ENCODE peak calls at places on chromosomes 11 and 22, in eight cellular contexts. One of them, this sample, is unnamed.

GRCh38 chr22:36471341-36471821 is 10.1 kb downstream of the TXN2 start:
- DNase-seq in right cardiac atrium: no peak
- DNase-seq in iris pigment epithelial cell: peak; percentile 64
- DNase-seq in NCI-H1092: no peak
- DNase-seq in NT2/D1: no peak
- DNase-seq in uterus: no peak
- DNase-seq in hepatocyte: no peak
- DNase-seq in kidney epithelial cell: no peak
- DNase-seq in this sample: no peak

GRCh38 chr11:108223449-108224149 is 732 bp downstream of the ATM start:
- DNase-seq in right cardiac atrium: no peak
- DNase-seq in iris pigment epithelial cell: peak; percentile 50
- DNase-seq in NCI-H1092: no peak
- DNase-seq in NT2/D1: no peak
- DNase-seq in uterus: no peak
- DNase-seq in hepatocyte: no peak
- DNase-seq in kidney epithelial cell: no peak
- DNase-seq in this sample: no peak

GRCh38 chr11:12207384-12208150 is 97.2 kb downstream of the MICAL2 start:
- DNase-seq in right cardiac atrium: no peak
- DNase-seq in iris pigment epithelial cell: peak; percentile 91
- DNase-seq in NCI-H1092: no peak
- DNase-seq in NT2/D1: no peak
- DNase-seq in uterus: no peak
- DNase-seq in hepatocyte: no peak
- DNase-seq in kidney epithelial cell: peak; percentile 61
- DNase-seq in this sample: no peak

GRCh38 chr22:37515902-37516301 is 3.3 kb downstream of the CARD10 start:
- DNase-seq in right cardiac atrium: no peak
- DNase-seq in iris pigment epithelial cell: no peak
- DNase-seq in NCI-H1092: no peak
- DNase-seq in NT2/D1: no peak
- DNase-seq in uterus: no peak
- DNase-seq in hepatocyte: no peak
- DNase-seq in kidney epithelial cell: no peak
- DNase-seq in this sample: no peak

GRCh38 chr22:19766506-19767426 is 6.2 kb downstream of the TBX1 start:
- DNase-seq in right cardiac atrium: peak; percentile 51
- DNase-seq in iris pigment epithelial cell: no peak
- DNase-seq in NCI-H1092: no peak
- DNase-seq in NT2/D1: no peak
- DNase-seq in uterus: no peak
- DNase-seq in hepatocyte: peak; percentile 47
- DNase-seq in kidney epithelial cell: no peak
- DNase-seq in this sample: no peak

GRCh38 chr22:39183991-39184585 is 31.6 kb upstream of the CBX7 start:
- DNase-seq in right cardiac atrium: peak; percentile 66
- DNase-seq in iris pigment epithelial cell: peak; percentile 84
- DNase-seq in NCI-H1092: no peak
- DNase-seq in NT2/D1: no peak
- DNase-seq in uterus: no peak
- DNase-seq in hepatocyte: no peak
- DNase-seq in kidney epithelial cell: no peak
- DNase-seq in this sample: no peak

GRCh38 chr11:35056391-35057093 is 82.4 kb upstream of the CD44 start:
- DNase-seq in right cardiac atrium: no peak
- DNase-seq in iris pigment epithelial cell: peak; percentile 29
- DNase-seq in NCI-H1092: no peak
- DNase-seq in NT2/D1: no peak
- DNase-seq in uterus: no peak
- DNase-seq in hepatocyte: no peak
- DNase-seq in kidney epithelial cell: no peak
- DNase-seq in this sample: no peak

GRCh38 chr11:68398870-68399865 is 61.4 kb upstream of the PPP6R3 start:
- DNase-seq in right cardiac atrium: peak; percentile 78
- DNase-seq in iris pigment epithelial cell: no peak
- DNase-seq in NCI-H1092: no peak
- DNase-seq in NT2/D1: no peak
- DNase-seq in uterus: peak; percentile 73
- DNase-seq in hepatocyte: no peak
- DNase-seq in kidney epithelial cell: no peak
- DNase-seq in this sample: no peak

GRCh38 chr22:30422481-30423295 is 2.9 kb upstream of the MTFP1 start:
- DNase-seq in right cardiac atrium: peak; percentile 82
- DNase-seq in iris pigment epithelial cell: peak; percentile 97
- DNase-seq in NCI-H1092: no peak
- DNase-seq in NT2/D1: peak; percentile 43
- DNase-seq in uterus: peak; percentile 72
- DNase-seq in hepatocyte: peak; percentile 88
- DNase-seq in kidney epithelial cell: peak; percentile 86
- DNase-seq in this sample: peak; percentile 89

GRCh38 chr11:62501432-62501891 is 45.1 kb downstream of the AHNAK start:
- DNase-seq in right cardiac atrium: peak; percentile 43
- DNase-seq in iris pigment epithelial cell: no peak
- DNase-seq in NCI-H1092: peak; percentile 30
- DNase-seq in NT2/D1: no peak
- DNase-seq in uterus: no peak
- DNase-seq in hepatocyte: no peak
- DNase-seq in kidney epithelial cell: no peak
- DNase-seq in this sample: no peak

GRCh38 chr11:111406589-111406988 is 27.5 kb upstream of the POU2AF1 start:
- DNase-seq in right cardiac atrium: no peak
- DNase-seq in iris pigment epithelial cell: no peak
- DNase-seq in NCI-H1092: no peak
- DNase-seq in NT2/D1: no peak
- DNase-seq in uterus: no peak
- DNase-seq in hepatocyte: no peak
- DNase-seq in kidney epithelial cell: no peak
- DNase-seq in this sample: no peak

GRCh38 chr11:111334495-111335123 is 36.3 kb downstream of the POU2AF3 start:
- DNase-seq in right cardiac atrium: no peak
- DNase-seq in iris pigment epithelial cell: no peak
- DNase-seq in NCI-H1092: peak; percentile 93
- DNase-seq in NT2/D1: no peak
- DNase-seq in uterus: no peak
- DNase-seq in hepatocyte: peak; percentile 74
- DNase-seq in kidney epithelial cell: no peak
- DNase-seq in this sample: no peak

GRCh38 chr22:25488244-25489020 is 76.0 kb upstream of the GRK3 start:
- DNase-seq in right cardiac atrium: peak; percentile 69
- DNase-seq in iris pigment epithelial cell: peak; percentile 83
- DNase-seq in NCI-H1092: peak; percentile 64
- DNase-seq in NT2/D1: no peak
- DNase-seq in uterus: peak; percentile 56
- DNase-seq in hepatocyte: peak; percentile 52
- DNase-seq in kidney epithelial cell: peak; percentile 86
- DNase-seq in this sample: peak; percentile 68

GRCh38 chr11:123301696-123302400 is 106.8 kb upstream of the CLMP start:
- DNase-seq in right cardiac atrium: peak; percentile 53
- DNase-seq in iris pigment epithelial cell: peak; percentile 33
- DNase-seq in NCI-H1092: peak; percentile 55
- DNase-seq in NT2/D1: peak; percentile 57
- DNase-seq in uterus: peak; percentile 55
- DNase-seq in hepatocyte: peak; percentile 82
- DNase-seq in kidney epithelial cell: no peak
- DNase-seq in this sample: no peak

GRCh38 chr11:477042-477715 is 27.1 kb downstream of the PTDSS2 start:
- DNase-seq in right cardiac atrium: no peak
- DNase-seq in iris pigment epithelial cell: no peak
- DNase-seq in NCI-H1092: no peak
- DNase-seq in NT2/D1: no peak
- DNase-seq in uterus: no peak
- DNase-seq in hepatocyte: no peak
- DNase-seq in kidney epithelial cell: no peak
- DNase-seq in this sample: no peak